ENCODE peak calls at places on chromosomes 5 and 9, in four cellular contexts. One of them, this sample, is unnamed.
A peak's percentile ranks its signal among the peaks of the same experiment; 100 is the strongest.

GRCh38 chr5:72325566-72326297 is 5.6 kb downstream of the PTCD2 start:
- DNase-seq in K562: no peak
- DNase-seq in SK-N-SH: no peak
- DNase-seq in HCT116: no peak
- DNase-seq in this sample: no peak

GRCh38 chr5:123785160-123786001 is 273.4 kb downstream of the CSNK1G3 start:
- DNase-seq in SK-N-SH: peak; percentile 27
- DNase-seq in K562: no peak
- DNase-seq in HCT116: no peak
- DNase-seq in this sample: no peak

GRCh38 chr9:15311607-15312006 is 4.6 kb upstream of the TTC39B start:
- DNase-seq in SK-N-SH: no peak
- DNase-seq in HCT116: no peak
- DNase-seq in K562: no peak
- DNase-seq in this sample: no peak

GRCh38 chr9:74598874-74599273 is 101.7 kb downstream of the RORB start:
- DNase-seq in SK-N-SH: no peak
- DNase-seq in HCT116: no peak
- DNase-seq in K562: no peak
- DNase-seq in this sample: no peak

GRCh38 chr9:87599901-87600610 is 102.4 kb downstream of the DAPK1 start:
- DNase-seq in K562: no peak
- DNase-seq in SK-N-SH: no peak
- DNase-seq in HCT116: no peak
- DNase-seq in this sample: no peak

GRCh38 chr9:100730126-100730525 is 152.2 kb downstream of the CAVIN4 start:
- DNase-seq in K562: no peak
- DNase-seq in SK-N-SH: peak; percentile 34
- DNase-seq in HCT116: no peak
- DNase-seq in this sample: no peak

GRCh38 chr5:115920171-115920725 is 42.0 kb upstream of the LVRN start:
- DNase-seq in K562: no peak
- DNase-seq in HCT116: no peak
- DNase-seq in SK-N-SH: no peak
- DNase-seq in this sample: no peak

GRCh38 chr9:133778336-133778995 is 40.3 kb upstream of the SARDH start:
- DNase-seq in HCT116: no peak
- DNase-seq in SK-N-SH: no peak
- DNase-seq in K562: no peak
- DNase-seq in this sample: no peak

GRCh38 chr9:90444609-90445008 is 198.0 kb downstream of the DIRAS2 start:
- DNase-seq in HCT116: no peak
- DNase-seq in SK-N-SH: no peak
- DNase-seq in K562: no peak
- DNase-seq in this sample: no peak

GRCh38 chr9:15155826-15156225 is 151.2 kb downstream of the TTC39B start:
- DNase-seq in HCT116: no peak
- DNase-seq in SK-N-SH: peak; percentile 6
- DNase-seq in K562: no peak
- DNase-seq in this sample: no peak

GRCh38 chr9:127519301-127520166 is 68.2 kb downstream of the LRSAM1 start:
- DNase-seq in HCT116: no peak
- DNase-seq in SK-N-SH: no peak
- DNase-seq in K562: no peak
- DNase-seq in this sample: no peak

GRCh38 chr9:107112707-107113243 is 170.3 kb upstream of the RAD23B start:
- DNase-seq in SK-N-SH: no peak
- DNase-seq in HCT116: no peak
- DNase-seq in K562: no peak
- DNase-seq in this sample: no peak

GRCh38 chr5:32278403-32278802 is 34.3 kb downstream of the MTMR12 start:
- DNase-seq in K562: no peak
- DNase-seq in SK-N-SH: no peak
- DNase-seq in HCT116: no peak
- DNase-seq in this sample: no peak

GRCh38 chr5:136006164-136006563 is 22.6 kb upstream of the TGFBI start:
- DNase-seq in K562: no peak
- DNase-seq in HCT116: no peak
- DNase-seq in SK-N-SH: no peak
- DNase-seq in this sample: no peak

GRCh38 chr9:110954822-110955291 is 83.4 kb downstream of the LPAR1 start:
- DNase-seq in K562: no peak
- DNase-seq in SK-N-SH: no peak
- DNase-seq in HCT116: no peak
- DNase-seq in this sample: no peak

GRCh38 chr5:163889369-163889768 is 383.9 kb downstream of the MAT2B start:
- DNase-seq in SK-N-SH: no peak
- DNase-seq in HCT116: no peak
- DNase-seq in K562: no peak
- DNase-seq in this sample: no peak

GRCh38 chr5:176541338-176542134 is 4.3 kb upstream of the RNF44 start:
- DNase-seq in HCT116: no peak
- DNase-seq in SK-N-SH: no peak
- DNase-seq in K562: no peak
- DNase-seq in this sample: no peak

GRCh38 chr9:20220286-20220685 is 402.0 kb downstream of the MLLT3 start:
- DNase-seq in SK-N-SH: no peak
- DNase-seq in HCT116: no peak
- DNase-seq in K562: no peak
- DNase-seq in this sample: no peak

GRCh38 chr5:120848883-120849282 is 384.8 kb downstream of the PRR16 start:
- DNase-seq in HCT116: no peak
- DNase-seq in SK-N-SH: no peak
- DNase-seq in K562: no peak
- DNase-seq in this sample: no peak

GRCh38 chr5:82639393-82640144 is 361.4 kb upstream of the RPS23 start:
- DNase-seq in HCT116: no peak
- DNase-seq in SK-N-SH: no peak
- DNase-seq in K562: no peak
- DNase-seq in this sample: no peak

GRCh38 chr5:150710165-150710564 is 9.3 kb upstream of the RBM22 start:
- DNase-seq in HCT116: no peak
- DNase-seq in SK-N-SH: peak; percentile 25
- DNase-seq in K562: no peak
- DNase-seq in this sample: no peak

GRCh38 chr5:77224672-77225355 is 14.3 kb downstream of the PDE8B start:
- DNase-seq in K562: no peak
- DNase-seq in HCT116: no peak
- DNase-seq in SK-N-SH: no peak
- DNase-seq in this sample: no peak

GRCh38 chr5:38807570-38808461 is 38.0 kb upstream of the OSMR start:
- DNase-seq in K562: no peak
- DNase-seq in SK-N-SH: no peak
- DNase-seq in HCT116: no peak
- DNase-seq in this sample: no peak

GRCh38 chr5:5419291-5420210 is 2.9 kb upstream of the ICE1 start:
- DNase-seq in K562: peak; percentile 53
- DNase-seq in SK-N-SH: peak; percentile 64
- DNase-seq in HCT116: peak; percentile 48
- DNase-seq in this sample: peak; percentile 65

GRCh38 chr9:95103385-95104087 is 214.0 kb downstream of the FANCC start:
- DNase-seq in SK-N-SH: peak; percentile 71
- DNase-seq in HCT116: no peak
- DNase-seq in K562: no peak
- DNase-seq in this sample: no peak

GRCh38 chr9:113715086-113715485 is 161.0 kb upstream of the ZNF618 start:
- DNase-seq in SK-N-SH: no peak
- DNase-seq in K562: no peak
- DNase-seq in HCT116: no peak
- DNase-seq in this sample: no peak

GRCh38 chr9:133558191-133559126 is 24.0 kb downstream of the ADAMTSL2 start:
- DNase-seq in HCT116: peak; percentile 54
- DNase-seq in K562: peak; percentile 67
- DNase-seq in SK-N-SH: peak; percentile 91
- DNase-seq in this sample: no peak

GRCh38 chr5:134070979-134071849 is 43.3 kb upstream of the TCF7 start:
- DNase-seq in K562: peak; percentile 37
- DNase-seq in SK-N-SH: no peak
- DNase-seq in HCT116: no peak
- DNase-seq in this sample: no peak

GRCh38 chr9:114341152-114341830 is 11.6 kb downstream of the ORM2 start:
- DNase-seq in HCT116: no peak
- DNase-seq in SK-N-SH: no peak
- DNase-seq in K562: no peak
- DNase-seq in this sample: no peak

GRCh38 chr5:10439692-10440091 is 2.0 kb upstream of the ROPN1L start:
- DNase-seq in SK-N-SH: no peak
- DNase-seq in K562: no peak
- DNase-seq in HCT116: no peak
- DNase-seq in this sample: no peak

GRCh38 chr9:95626885-95627558 is 110.3 kb upstream of the PTCH1 start:
- DNase-seq in K562: no peak
- DNase-seq in SK-N-SH: no peak
- DNase-seq in HCT116: no peak
- DNase-seq in this sample: no peak

GRCh38 chr9:109894921-109895758 is 115.1 kb downstream of the PALM2AKAP2 start:
- DNase-seq in SK-N-SH: no peak
- DNase-seq in K562: no peak
- DNase-seq in HCT116: no peak
- DNase-seq in this sample: no peak

GRCh38 chr5:80641353-80641752 is 13.1 kb upstream of the MSH3 start:
- DNase-seq in K562: no peak
- DNase-seq in SK-N-SH: no peak
- DNase-seq in HCT116: no peak
- DNase-seq in this sample: no peak

GRCh38 chr9:91716815-91717214 is 233.2 kb downstream of the ROR2 start:
- DNase-seq in HCT116: no peak
- DNase-seq in K562: no peak
- DNase-seq in SK-N-SH: no peak
- DNase-seq in this sample: no peak

GRCh38 chr5:72281764-72282499 is 38.1 kb downstream of the MRPS27 start:
- DNase-seq in SK-N-SH: peak; percentile 45
- DNase-seq in HCT116: peak; percentile 45
- DNase-seq in K562: peak; percentile 19
- DNase-seq in this sample: peak; percentile 20

GRCh38 chr9:97744710-97745708 is 47.9 kb upstream of the XPA start:
- DNase-seq in HCT116: no peak
- DNase-seq in K562: peak; percentile 38
- DNase-seq in SK-N-SH: peak; percentile 22
- DNase-seq in this sample: no peak

GRCh38 chr9:97737429-97737828 is 40.3 kb upstream of the XPA start:
- DNase-seq in HCT116: peak; percentile 15
- DNase-seq in K562: peak; percentile 87
- DNase-seq in SK-N-SH: peak; percentile 65
- DNase-seq in this sample: no peak

GRCh38 chr9:97741947-97742346 is 44.8 kb upstream of the XPA start:
- DNase-seq in SK-N-SH: no peak
- DNase-seq in HCT116: no peak
- DNase-seq in K562: no peak
- DNase-seq in this sample: no peak

GRCh38 chr9:97742545-97742944 is 45.4 kb upstream of the XPA start:
- DNase-seq in SK-N-SH: no peak
- DNase-seq in K562: no peak
- DNase-seq in HCT116: no peak
- DNase-seq in this sample: no peak

GRCh38 chr9:97740848-97741821 is 44.0 kb upstream of the XPA start:
- DNase-seq in HCT116: no peak
- DNase-seq in K562: peak; percentile 57
- DNase-seq in SK-N-SH: peak; percentile 75
- DNase-seq in this sample: no peak
- TF ChIP-seq CTCF in HCT116: no peak
- TF ChIP-seq CTCF in K562: no peak
- TF ChIP-seq CTCF in SK-N-SH: peak; percentile 17
- TF ChIP-seq CTCF in this sample: no peak

GRCh38 chr5:7850533-7851239 is at the start of gene CFAP90:
- DNase-seq in HCT116: no peak
- DNase-seq in K562: no peak
- DNase-seq in SK-N-SH: peak; percentile 94
- DNase-seq in this sample: no peak
- TF ChIP-seq SIN3A in HCT116: no peak
- TF ChIP-seq SIN3A in K562: no peak
- TF ChIP-seq SIN3A in SK-N-SH: no peak
- TF ChIP-seq SIN3A in this sample: peak; percentile 65

GRCh38 chr9:70610287-70610644 is 195.8 kb upstream of the KLF9 start:
- DNase-seq in HCT116: no peak
- DNase-seq in K562: no peak
- DNase-seq in SK-N-SH: no peak
- DNase-seq in this sample: no peak
- TF ChIP-seq POLR2AphosphoS5 in HCT116: no peak
- TF ChIP-seq POLR2AphosphoS5 in K562: no peak
- TF ChIP-seq POLR2AphosphoS5 in SK-N-SH: no peak
- TF ChIP-seq POLR2AphosphoS5 in this sample: no peak

GRCh38 chr5:154811239-154811638 is 39.2 kb downstream of the FAXDC2 start:
- DNase-seq in HCT116: no peak
- DNase-seq in K562: no peak
- DNase-seq in SK-N-SH: no peak
- DNase-seq in this sample: no peak

GRCh38 chr5:154813158-154813557 is 37.2 kb downstream of the FAXDC2 start:
- DNase-seq in SK-N-SH: no peak
- DNase-seq in K562: no peak
- DNase-seq in HCT116: no peak
- DNase-seq in this sample: no peak

GRCh38 chr5:154815684-154816247 is 34.6 kb downstream of the FAXDC2 start:
- DNase-seq in K562: no peak
- DNase-seq in SK-N-SH: no peak
- DNase-seq in HCT116: no peak
- DNase-seq in this sample: no peak

GRCh38 chr5:154813736-154814135 is 36.7 kb downstream of the FAXDC2 start:
- DNase-seq in K562: no peak
- DNase-seq in SK-N-SH: no peak
- DNase-seq in HCT116: no peak
- DNase-seq in this sample: no peak

GRCh38 chr5:154811653-154812465 is 38.5 kb downstream of the FAXDC2 start:
- DNase-seq in K562: peak; percentile 57
- DNase-seq in SK-N-SH: peak; percentile 81
- DNase-seq in HCT116: peak; percentile 59
- DNase-seq in this sample: no peak
- TF ChIP-seq CTCF in K562: peak; percentile 88
- TF ChIP-seq CTCF in SK-N-SH: peak; percentile 96
- TF ChIP-seq CTCF in HCT116: peak; percentile 72
- TF ChIP-seq CTCF in this sample: peak; percentile 92

GRCh38 chr5:131899686-131900085 is 45.8 kb downstream of the MEIKIN start:
- DNase-seq in HCT116: no peak
- DNase-seq in SK-N-SH: no peak
- DNase-seq in K562: no peak
- DNase-seq in this sample: no peak
- TF ChIP-seq SIN3A in HCT116: no peak
- TF ChIP-seq SIN3A in SK-N-SH: no peak
- TF ChIP-seq SIN3A in K562: no peak
- TF ChIP-seq SIN3A in this sample: no peak

This sample was measured in Panc1.